ENCODE peak calls at places on chromosomes 1 and 21, in seven cellular contexts. T, W, J, I, Q, H and A are unnamed samples. For H3K27me3, the result is how much of the 10 kb centered on the place peaks cover.

GRCh38 chr1:23444104-23444533 is 19.6 kb upstream of the TCEA3 start:
- DNase-seq in T (peak), H (no peak), W (no peak), I (no peak), J (no peak), Q (peak), A (no peak)

GRCh38 chr1:63794927-63795326 is 21.1 kb downstream of the ROR1 start:
- DNase-seq in Q (peak), H (peak), W (no peak), T (no peak), I (no peak), J (no peak), A (peak)

GRCh38 chr1:197130677-197131304 is 15.7 kb downstream of the ASPM start:
- DNase-seq in J (no peak), W (peak), T (peak), H (no peak), Q (peak), I (no peak), A (peak)

GRCh38 chr1:215056584-215056983 is 26.0 kb upstream of the KCNK2 start:
- DNase-seq in I (no peak), T (no peak), W (peak), J (no peak), H (no peak), Q (peak), A (no peak)

GRCh38 chr1:89831462-89832113 is 10.8 kb downstream of the LRRC8D start:
- DNase-seq in I (no peak), Q (no peak), W (no peak), H (peak), J (no peak), T (no peak), A (peak)

GRCh38 chr1:102919659-102920058 is 188.7 kb downstream of the COL11A1 start:
- DNase-seq in W (peak), J (no peak), T (no peak), I (no peak), Q (peak), H (no peak), A (no peak)

GRCh38 chr1:218553197-218553596 is 208.1 kb downstream of the TGFB2 start:
- DNase-seq in Q (peak), T (no peak), W (peak), J (no peak), H (no peak), I (no peak), A (no peak)

GRCh38 chr1:207810606-207811295 is 58.9 kb downstream of the CD46 start:
- DNase-seq in J (no peak), H (no peak), Q (no peak), W (no peak), I (no peak), T (no peak), A (no peak)

GRCh38 chr21:32233722-32234301 is 45.0 kb downstream of the MIS18A start:
- DNase-seq in Q (no peak), I (no peak), W (no peak), H (no peak), T (no peak), J (no peak), A (no peak)

GRCh38 chr21:43937898-43938309 is 72.9 kb downstream of the AGPAT3 start:
- DNase-seq in T (no peak), W (no peak), J (no peak), H (no peak), I (no peak), Q (no peak), A (no peak)

GRCh38 chr1:207659545-207660148 is 14.7 kb downstream of the CR1L start:
- DNase-seq in T (no peak), H (no peak), W (peak), Q (no peak), I (no peak), J (no peak), A (no peak)

GRCh38 chr1:2213576-2214505 is 14.3 kb upstream of the SKI start:
- DNase-seq in T (peak), I (no peak), H (no peak), W (no peak), J (no peak), Q (peak), A (no peak)

GRCh38 chr1:162856260-162856659 is 4.7 kb downstream of the CCDC190 start:
- DNase-seq in T (no peak), H (no peak), I (peak), Q (peak), J (no peak), W (peak), A (no peak)

GRCh38 chr1:19310061-19310460 is 1.9 kb downstream of the AKR7A2 start:
- DNase-seq in H (no peak), Q (no peak), I (no peak), J (no peak), W (no peak), T (no peak), A (no peak)

GRCh38 chr1:182235952-182236650 is 155.5 kb downstream of the GLUL start:
- DNase-seq in Q (peak), T (peak), H (no peak), I (peak), W (peak), J (no peak), A (no peak)

GRCh38 chr1:65066379-65066765 is 81.6 kb upstream of the AK4 start:
- DNase-seq in Q (no peak), H (no peak), J (no peak), T (no peak), W (no peak), I (no peak), A (no peak)

GRCh38 chr1:240927815-240928214 is 315.9 kb upstream of the GREM2 start:
- DNase-seq in J (no peak), I (no peak), H (no peak), W (no peak), T (peak), Q (no peak), A (no peak)

GRCh38 chr1:160261526-160261877 is 847 bp downstream of the DCAF8 start:
- DNase-seq in J (peak), W (peak), Q (peak), H (peak), T (peak), I (no peak), A (peak)

GRCh38 chr1:83593073-83593472 is 405.9 kb downstream of the TTLL7 start:
- DNase-seq in Q (no peak), T (no peak), W (no peak), J (no peak), H (peak), I (no peak), A (peak)

GRCh38 chr1:67957026-67957425 is 93.4 kb downstream of the DIRAS3 start:
- DNase-seq in J (peak), T (peak), Q (no peak), I (no peak), W (no peak), H (no peak), A (no peak)

GRCh38 chr1:235820059-235820458 is 46.6 kb downstream of the LYST start:
- DNase-seq in J (peak), H (no peak), I (no peak), W (no peak), Q (no peak), T (no peak), A (no peak)

GRCh38 chr1:242467556-242468145 is 56.8 kb downstream of the PLD5 start:
- DNase-seq in T (peak), I (peak), J (peak), W (peak), Q (peak), H (peak), A (peak)

GRCh38 chr1:27306892-27307850 is 14.8 kb upstream of the TMEM222 start:
- DNase-seq in I (peak), Q (no peak), T (no peak), W (peak), J (no peak), H (peak), A (peak)

GRCh38 chr1:193062698-193063463 is 3.5 kb downstream of the RO60 start:
- DNase-seq in H (no peak), W (peak), I (no peak), Q (peak), T (no peak), J (no peak), A (no peak)

DNA sequence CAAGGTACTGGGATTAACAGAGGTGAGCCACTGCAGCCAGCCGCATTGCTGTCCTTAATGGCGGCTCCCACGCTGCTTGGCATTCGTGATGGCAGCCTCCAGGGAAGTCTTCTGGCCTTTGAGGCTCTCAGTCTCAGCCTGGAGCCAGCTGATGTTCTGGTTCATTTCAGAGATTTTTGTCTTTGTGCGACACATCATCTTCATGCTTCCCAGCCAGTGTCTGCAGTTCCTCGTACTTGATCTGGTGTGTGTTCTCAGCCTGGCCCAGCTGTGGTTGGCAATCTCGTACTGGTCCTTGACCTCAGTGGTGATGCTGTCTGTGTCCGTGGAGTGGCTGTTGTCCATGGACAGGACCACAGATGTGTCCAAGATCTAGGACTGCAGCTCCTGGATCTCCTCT is 11.7 kb downstream of the SNRPE start:
- DNase-seq in H (no peak), J (no peak), I (no peak), Q (no peak), W (no peak), T (no peak), A (no peak)
- TF ChIP-seq EZH2phosphoT487 in H (no peak), J (no peak), I (no peak), Q (no peak), W (no peak), T (no peak), A (no peak)

GRCh38 chr1:175033931-175034330 is 10.7 kb upstream of the MRPS14 start:
- DNase-seq in T (no peak), Q (no peak), H (no peak), W (no peak), J (no peak), I (no peak), A (no peak)
- H3K27me3 ChIP-seq in T (under half), Q (under half), H (under half), W (under half), J (under half), I (under half), A (under half)

GRCh38 chr1:237358555-237358954 is 316.6 kb downstream of the RYR2 start:
- DNase-seq in I (no peak), H (no peak), T (no peak), W (no peak), J (no peak), Q (no peak), A (no peak)
- TF ChIP-seq EZH2phosphoT487 in I (no peak), H (no peak), T (no peak), W (no peak), J (no peak), Q (no peak), A (no peak)

DNA sequence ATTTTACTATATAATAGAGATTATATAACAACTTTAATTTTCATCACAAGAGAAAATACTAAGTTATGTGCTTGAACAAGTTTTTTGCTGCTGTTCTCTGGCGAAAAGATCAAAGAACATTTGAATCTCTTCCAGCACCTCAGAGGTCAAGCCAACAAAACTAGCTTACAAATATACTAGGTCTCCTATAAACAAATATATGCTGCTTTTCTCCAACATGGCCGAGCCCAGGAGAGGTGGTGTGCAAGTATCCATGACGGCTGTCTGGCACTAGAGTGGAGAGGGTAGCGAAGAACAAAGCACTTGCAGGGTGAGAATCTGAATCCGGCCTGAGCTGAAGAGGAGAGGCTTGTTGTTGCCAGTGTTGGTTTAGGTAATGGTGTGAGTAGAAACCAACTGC is 7.5 kb upstream of the FMO3 start:
- DNase-seq in H (no peak), J (no peak), W (no peak), Q (no peak), T (no peak), I (no peak), A (no peak)
- H3K27me3 ChIP-seq in H (under half), J (under half), W (under half), Q (under half), T (under half), I (under half), A (under half)

DNA sequence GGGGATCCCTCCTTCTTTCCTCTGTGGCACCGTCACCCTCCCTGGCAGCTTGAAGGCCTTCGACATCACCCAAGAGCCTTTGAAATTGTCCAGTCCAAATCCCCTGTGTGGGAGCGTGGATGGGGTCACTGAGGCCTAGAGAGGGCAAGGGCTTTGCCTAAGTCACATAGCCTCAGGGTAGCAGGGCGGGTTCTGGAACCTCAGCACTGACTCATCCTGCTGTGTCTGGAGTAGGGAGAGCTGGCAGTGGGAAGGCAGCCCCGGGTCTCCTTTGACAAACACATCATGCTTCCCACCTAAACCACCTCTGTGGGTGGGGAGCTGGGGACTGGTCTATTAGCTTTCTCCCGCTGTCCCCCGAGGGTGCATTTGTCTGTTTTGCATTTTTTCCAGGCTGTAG is 76.8 kb upstream of the POU3F1 start:
- DNase-seq in J (no peak), W (peak), Q (peak), T (no peak), H (no peak), I (no peak), A (no peak)
- TF ChIP-seq EZH2phosphoT487 in J (no peak), W (no peak), Q (no peak), T (no peak), H (no peak), I (no peak), A (no peak)

DNA sequence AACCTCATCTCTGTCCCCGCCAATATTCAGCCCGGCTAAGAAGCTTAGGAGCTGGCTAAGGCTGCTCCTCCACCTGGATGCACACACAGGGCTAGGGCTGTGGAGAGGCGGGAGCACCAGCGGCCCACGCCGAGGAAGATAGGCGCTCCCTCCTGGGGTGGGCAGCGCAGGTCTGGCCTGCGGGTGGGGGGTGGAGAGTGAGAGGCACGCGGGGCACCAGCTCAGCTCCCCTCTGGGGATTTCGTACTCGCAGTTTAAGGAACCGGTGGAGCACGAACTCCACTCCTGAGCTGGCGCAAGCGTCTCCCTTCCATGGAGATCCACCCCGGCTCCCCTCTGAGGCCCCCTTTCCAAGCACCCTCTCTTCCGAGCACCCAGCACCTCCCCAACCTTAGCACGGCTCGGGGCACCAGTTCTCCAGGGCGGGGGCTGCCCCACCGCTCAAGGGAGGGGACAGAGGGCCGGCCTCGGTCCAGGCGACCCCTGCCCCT is 433 bp upstream of the KAZN start:
- DNase-seq in I (no peak), H (peak), T (peak), W (no peak), J (peak), Q (no peak), A (peak)
- H3K27me3 ChIP-seq in I (under half), H (under half), T (under half), W (under half), J (under half), Q (half or more), A (under half)

DNA sequence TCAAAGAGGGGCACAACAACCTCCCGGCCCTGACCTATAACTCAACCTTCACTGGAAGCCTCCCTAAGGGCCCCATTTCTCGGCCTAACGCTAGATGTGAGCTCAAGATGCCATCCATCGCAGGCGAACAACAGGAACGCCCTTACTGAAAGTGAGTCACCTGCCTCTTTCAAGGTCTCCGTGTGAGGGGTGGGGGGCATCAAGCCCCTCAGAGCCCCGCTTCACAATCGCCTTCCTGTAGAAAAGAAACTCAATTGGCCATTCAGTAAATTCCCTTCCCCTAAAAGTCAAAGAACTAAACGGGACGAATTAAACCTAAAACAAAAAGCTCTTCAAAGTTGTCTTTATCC is 667 bp downstream of the ZMYM6 start:
- DNase-seq in H (peak), Q (peak), I (no peak), W (peak), T (peak), J (peak), A (peak)
- TF ChIP-seq EZH2phosphoT487 in H (no peak), Q (no peak), I (no peak), W (no peak), T (no peak), J (no peak), A (no peak)

GRCh38 chr1:165315481-165315880 is 41.0 kb downstream of the LMX1A start:
- DNase-seq in W (no peak), T (no peak), H (no peak), J (no peak), I (no peak), Q (no peak), A (no peak)

GRCh38 chr1:165312591-165312990 is 43.9 kb downstream of the LMX1A start:
- DNase-seq in Q (no peak), I (no peak), W (no peak), H (no peak), T (no peak), J (no peak), A (no peak)

GRCh38 chr1:165313906-165314305 is 42.6 kb downstream of the LMX1A start:
- DNase-seq in T (no peak), J (no peak), I (no peak), W (no peak), Q (no peak), H (peak), A (peak)

GRCh38 chr1:165316153-165316772 is 40.3 kb downstream of the LMX1A start:
- DNase-seq in W (no peak), J (no peak), H (no peak), I (no peak), T (no peak), Q (no peak), A (no peak)
- H3K27me3 ChIP-seq in W (under half), J (under half), H (under half), I (half or more), T (under half), Q (under half), A (under half)